ENCODE peak calls at places on chromosomes 3 and 15, in four cellular contexts. G, L, J and O are unnamed samples.

GRCh38 chr3:193605876-193606275 is 12.9 kb downstream of the OPA1 start:
- DNase-seq in G (peak; percentile 71), L (peak; percentile 61), J (no peak), O (peak; percentile 36)

GRCh38 chr3:25468866-25469319 is 40.8 kb downstream of the RARB start:
- DNase-seq in L (peak; percentile 51), G (peak; percentile 75), J (no peak), O (no peak)

GRCh38 chr15:73319460-73320245 is 49.1 kb downstream of the HCN4 start:
- DNase-seq in L (no peak), G (no peak), J (no peak), O (no peak)

GRCh38 chr3:25831578-25831977 is 41.7 kb downstream of the OXSM start:
- DNase-seq in L (no peak), J (no peak), G (peak; percentile 47), O (peak; percentile 33)

GRCh38 chr3:88150371-88150770 is 612 bp downstream of the C3orf38 start:
- DNase-seq in G (peak; percentile 17), L (no peak), J (no peak), O (no peak)

GRCh38 chr3:149662240-149662887 is 4.5 kb upstream of the WWTR1 start:
- DNase-seq in J (no peak), L (no peak), G (peak; percentile 78), O (no peak)

GRCh38 chr3:39141211-39141995 is 12.0 kb downstream of the CSRNP1 start:
- DNase-seq in L (no peak), G (peak; percentile 39), J (peak; percentile 90), O (no peak)

GRCh38 chr3:124201786-124202185 is 209.9 kb upstream of the ROPN1 start:
- DNase-seq in J (peak; percentile 46), G (no peak), L (no peak), O (peak; percentile 66)

GRCh38 chr3:71681224-71681668 is 44.0 kb downstream of the EIF4E3 start:
- DNase-seq in J (peak; percentile 67), G (peak; percentile 86), L (peak; percentile 51), O (peak; percentile 56)

GRCh38 chr3:48088056-48088748 is 72.0 kb upstream of the MAP4 start:
- DNase-seq in L (peak; percentile 14), J (no peak), G (peak; percentile 25), O (peak; percentile 48)

GRCh38 chr15:80972276-80972675 is 17.3 kb downstream of the MESD start:
- DNase-seq in G (no peak), J (no peak), L (no peak), O (no peak)

GRCh38 chr3:129228891-129229585 is 20.4 kb upstream of the COPG1 start:
- DNase-seq in G (peak; percentile 86), L (no peak), J (peak; percentile 54), O (peak; percentile 16)

GRCh38 chr3:50550079-50550736 is 17.3 kb downstream of the C3orf18 start:
- DNase-seq in L (peak; percentile 83), G (peak; percentile 28), J (peak; percentile 71), O (peak; percentile 76)

GRCh38 chr3:151327571-151328198 is 1.7 kb downstream of the P2RY13 start:
- DNase-seq in J (no peak), G (peak; percentile 48), L (no peak), O (no peak)

GRCh38 chr3:23810342-23811116 is 4.8 kb downstream of the UBE2E1 start:
- DNase-seq in L (peak; percentile 49), G (no peak), J (peak; percentile 69), O (peak; percentile 76)

GRCh38 chr15:37995461-37996347 is 61.3 kb downstream of the TMCO5A start:
- DNase-seq in G (peak; percentile 91), L (peak; percentile 48), J (no peak), O (no peak)

GRCh38 chr3:99071096-99071495 is 169.6 kb upstream of the DCBLD2 start:
- DNase-seq in G (no peak), J (no peak), L (no peak), O (no peak)

GRCh38 chr3:105367063-105367405 is 325 bp downstream of the ALCAM start:
- DNase-seq in L (peak; percentile 10), G (no peak), J (peak; percentile 65), O (peak; percentile 31)

GRCh38 chr3:158737987-158738615 is 5.8 kb upstream of the RARRES1 start:
- DNase-seq in G (no peak), L (no peak), J (no peak), O (peak; percentile 44)

GRCh38 chr3:31422237-31422636 is 110.5 kb upstream of the STT3B start:
- DNase-seq in L (no peak), J (no peak), G (no peak), O (no peak)

GRCh38 chr3:122533931-122534334 is 19.2 kb upstream of the KPNA1 start:
- DNase-seq in J (no peak), G (peak; percentile 83), L (no peak), O (no peak)

GRCh38 chr3:23767546-23767945 is 38.2 kb upstream of the UBE2E1 start:
- DNase-seq in J (no peak), G (no peak), L (no peak), O (no peak)

GRCh38 chr15:83057002-83057401 is 10.1 kb downstream of the BTBD1 start:
- DNase-seq in G (no peak), J (no peak), L (no peak), O (no peak)

DNA sequence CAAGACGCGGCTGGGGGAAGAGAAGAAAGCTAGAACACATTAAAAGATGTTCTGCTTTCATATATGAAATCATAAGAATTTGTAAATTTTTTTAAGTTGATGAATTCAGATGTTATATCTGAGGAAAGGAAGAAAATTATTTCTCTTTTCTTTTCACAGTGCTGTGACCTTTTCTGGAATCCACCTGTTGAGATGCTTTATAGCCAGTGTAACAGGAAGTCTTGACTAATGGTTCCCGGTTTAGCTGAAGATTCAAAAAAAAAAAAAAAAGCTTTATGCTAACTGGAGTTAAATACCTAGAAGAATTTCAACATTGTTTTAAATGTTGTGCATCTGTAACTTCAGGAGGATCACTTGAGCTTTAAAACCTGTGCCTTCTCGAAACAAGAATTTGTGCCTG is 9.9 kb downstream of the GTPBP8 start:
- DNase-seq in L (no peak), J (no peak), G (no peak), O (no peak)
- TF ChIP-seq CTCF in L (no peak), J (no peak), G (no peak), O (no peak)

DNA sequence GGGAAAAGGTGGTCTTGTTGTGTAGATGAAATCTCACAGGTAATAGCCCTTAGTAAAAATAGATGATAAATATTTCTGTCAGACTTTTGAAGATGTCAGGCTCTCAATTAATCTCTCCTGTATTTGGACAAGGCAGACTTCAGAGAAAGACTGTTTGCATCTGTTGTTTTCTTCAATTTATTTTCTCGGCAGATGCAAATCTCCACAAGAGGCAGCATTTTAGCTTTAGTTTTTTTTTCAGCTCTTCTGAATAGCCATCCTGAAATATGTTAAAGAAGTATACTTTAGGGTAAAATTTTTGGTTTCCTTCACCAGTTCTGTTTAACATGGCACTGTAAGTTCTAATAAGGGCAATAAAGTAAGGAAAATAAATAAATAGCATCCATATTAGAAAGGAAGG is 685.1 kb downstream of the SI start:
- DNase-seq in J (no peak), L (no peak), G (no peak), O (no peak)
- TF ChIP-seq CTCF in J (no peak), L (no peak), G (no peak), O (no peak)

GRCh38 chr3:109278546-109278945 is 37.8 kb downstream of the DPPA2 start:
- DNase-seq in J (no peak), L (no peak), G (no peak), O (no peak)

GRCh38 chr3:109278141-109278540 is 38.2 kb downstream of the DPPA2 start:
- DNase-seq in L (no peak), G (no peak), J (no peak), O (no peak)

GRCh38 chr3:109270779-109271178 is 45.5 kb downstream of the DPPA2 start:
- DNase-seq in J (no peak), L (no peak), G (no peak), O (no peak)

DNA sequence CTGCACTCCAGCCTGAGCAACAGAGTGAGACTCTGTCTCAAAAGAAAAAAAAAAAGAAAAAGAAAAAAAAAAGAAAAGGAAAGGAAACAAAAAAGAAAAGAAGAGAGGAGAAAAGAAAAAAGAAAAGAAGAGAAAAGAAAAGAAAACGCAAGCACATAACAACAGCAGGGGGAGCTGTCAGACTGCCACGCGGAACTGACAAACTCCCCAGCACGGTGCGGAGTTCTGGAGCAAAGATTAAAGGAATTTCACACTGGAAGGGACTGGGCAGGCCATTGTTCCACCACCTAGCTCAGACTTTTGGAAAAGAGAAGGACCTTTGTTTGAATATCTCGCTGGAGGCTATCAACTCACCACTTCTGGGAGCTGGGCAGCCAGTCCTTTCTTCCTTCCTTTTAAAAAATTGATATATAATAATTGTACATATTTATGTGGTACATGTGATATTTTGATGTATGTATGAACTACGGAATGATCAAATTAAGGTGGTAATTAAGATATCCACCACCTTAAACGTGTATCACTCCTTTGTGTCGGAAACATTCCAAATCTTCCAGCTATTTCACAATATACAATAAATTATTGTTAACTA is 40.5 kb downstream of the DPPA2 start:
- DNase-seq in L (peak; percentile 58), J (no peak), G (peak; percentile 30), O (peak; percentile 55)
- TF ChIP-seq CTCF in L (peak; percentile 82), J (peak; percentile 44), G (peak; percentile 56), O (peak; percentile 84)

GRCh38 chr3:189907803-189908202 is 212.9 kb downstream of the P3H2 start:
- DNase-seq in J (no peak), G (no peak), L (no peak), O (no peak)

GRCh38 chr3:189911001-189911400 is 209.7 kb downstream of the P3H2 start:
- DNase-seq in G (no peak), L (no peak), J (no peak), O (no peak)

GRCh38 chr3:189909139-189909538 is 211.6 kb downstream of the P3H2 start:
- DNase-seq in G (no peak), L (no peak), J (no peak), O (no peak)

GRCh38 chr3:189909573-189909972 is 211.1 kb downstream of the P3H2 start:
- DNase-seq in L (no peak), G (no peak), J (no peak), O (no peak)

DNA sequence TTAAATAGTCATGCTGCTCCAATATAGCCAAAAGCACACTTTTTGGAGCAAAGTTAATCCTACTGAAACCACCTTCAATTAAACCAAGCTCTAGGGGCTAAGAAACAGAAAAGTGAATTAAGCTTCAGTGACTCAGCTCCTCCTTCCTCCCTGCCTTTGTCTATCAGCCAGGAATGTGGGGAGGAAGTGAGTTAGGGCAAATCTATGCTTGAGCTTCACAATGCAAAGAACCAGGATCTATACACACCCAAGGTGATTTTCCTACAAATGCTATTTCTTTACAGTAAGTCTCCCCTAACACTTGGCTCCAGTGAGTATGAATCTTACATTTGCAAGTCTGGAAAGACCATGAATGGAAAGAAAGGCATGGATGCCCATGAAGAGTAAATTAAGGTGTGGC is 212.1 kb downstream of the P3H2 start:
- DNase-seq in G (peak; percentile 54), L (no peak), J (no peak), O (no peak)
- TF ChIP-seq CTCF in G (no peak), L (no peak), J (no peak), O (no peak)